ENCODE peak calls at places on chromosomes 5 and 9, in six cellular contexts. S is pancreas, X is tibial nerve, W is AG04450, F is lower leg skin, P is thyroid gland. G is an unnamed sample.

GRCh38 chr9:90300901-90301688 is 341.5 kb downstream of the DIRAS2 start:
- DNase-seq in S (no peak), X (no peak), W (peak; percentile 70), F (peak; percentile 17), P (no peak), G (peak; percentile 36)

GRCh38 chr9:7479300-7479699 is 320.3 kb downstream of the DMAC1 start:
- DNase-seq in S (no peak), X (no peak), W (no peak), F (no peak), P (no peak), G (no peak)

GRCh38 chr9:114503009-114503408 is 2.3 kb downstream of the WHRN start:
- DNase-seq in S (no peak), X (no peak), W (no peak), F (no peak), P (peak; percentile 74), G (no peak)

GRCh38 chr5:59390074-59390659 is 503.4 kb downstream of the PDE4D start:
- DNase-seq in S (no peak), X (peak; percentile 58), W (no peak), F (no peak), P (no peak), G (peak; percentile 32)

GRCh38 chr5:40680741-40681350 is 1.1 kb downstream of the PTGER4 start:
- DNase-seq in S (peak; percentile 72), X (peak; percentile 30), W (no peak), F (no peak), P (no peak), G (peak; percentile 60)

GRCh38 chr5:34486808-34487201 is 169.3 kb upstream of the RAI14 start:
- DNase-seq in S (no peak), X (no peak), W (no peak), F (no peak), P (no peak), G (no peak)

GRCh38 chr9:27431573-27431972 is 92.5 kb upstream of the IFNK start:
- DNase-seq in S (no peak), X (no peak), W (no peak), F (peak; percentile 35), P (no peak), G (no peak)

GRCh38 chr5:20680718-20681302 is 692.8 kb upstream of the CDH18 start:
- DNase-seq in S (no peak), X (no peak), W (no peak), F (no peak), P (no peak), G (no peak)

GRCh38 chr9:88011005-88011766 is 36.9 kb upstream of the CDK20 start:
- DNase-seq in S (no peak), X (no peak), W (no peak), F (no peak), P (no peak), G (no peak)

DNA sequence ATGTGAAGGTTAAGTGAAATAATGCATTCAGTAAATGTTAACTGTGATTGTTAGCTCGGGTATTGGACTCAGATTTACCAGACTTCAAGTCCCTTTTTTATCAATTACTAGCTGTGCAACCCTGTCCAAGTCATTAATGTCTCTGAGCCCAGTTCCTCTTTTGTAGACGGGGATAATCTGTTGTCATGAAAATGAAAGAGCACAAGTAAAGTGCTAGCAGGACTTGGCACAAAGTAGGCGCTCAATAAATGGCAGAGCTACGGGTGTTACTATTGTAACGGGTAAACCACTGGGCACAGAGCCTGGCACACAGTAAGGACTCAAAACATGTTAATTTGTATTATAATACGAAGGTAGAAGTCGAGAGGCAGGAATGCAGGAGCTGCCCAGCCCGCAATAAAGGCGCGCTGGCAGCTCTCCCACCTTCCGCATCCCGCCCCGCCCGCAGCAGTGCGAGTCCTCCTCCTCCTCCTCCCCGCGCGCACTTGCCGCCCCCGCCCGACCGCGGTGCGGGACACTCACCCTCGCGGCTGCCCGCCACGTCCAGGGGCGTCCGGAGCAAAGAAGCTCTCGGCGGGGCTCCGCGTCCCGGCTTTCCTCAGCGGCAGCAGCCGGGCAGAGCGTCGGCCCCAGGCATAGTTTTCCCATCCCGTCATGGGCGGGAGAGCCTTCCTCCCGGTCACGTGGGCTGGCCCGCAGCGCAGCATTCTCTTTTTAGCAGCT is at the start of gene C1QTNF2:
- DNase-seq in S (peak; percentile 69), X (no peak), W (peak; percentile 48), F (peak; percentile 33), P (peak; percentile 48), G (peak; percentile 73)
- H3K4me3 ChIP-seq in S (peak within 1 kb of the TSS; percentile 54), X (peak within 1 kb of the TSS; percentile 69), W (peak within 1 kb of the TSS; percentile 65), F (peak within 1 kb of the TSS; percentile 46), P (peak within 1 kb of the TSS; percentile 19), G (peak within 1 kb of the TSS; percentile 45)

GRCh38 chr5:55600536-55601208 is 65.9 kb upstream of the PLPP1 start:
- DNase-seq in S (no peak), X (no peak), W (no peak), F (no peak), P (no peak), G (peak; percentile 38)
- H3K4me3 ChIP-seq in S (no peak overlapping the region), X (no peak overlapping the region), W (no peak overlapping the region), F (no peak overlapping the region), P (no peak overlapping the region), G (no peak overlapping the region)

DNA sequence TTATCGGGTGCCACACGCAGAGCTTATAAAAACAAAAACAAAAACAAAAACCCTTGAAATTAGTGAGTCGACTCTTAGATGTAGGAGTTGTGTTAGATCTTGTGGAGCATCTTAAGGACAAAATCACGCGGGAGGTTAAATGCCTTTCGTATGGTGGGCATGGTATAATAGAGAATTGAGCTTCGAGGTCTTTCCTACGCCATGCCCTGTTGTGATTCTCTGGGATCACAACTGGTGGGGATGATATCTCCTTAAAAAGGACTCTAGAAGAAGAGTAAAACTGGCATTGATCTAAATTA is 773 bp upstream of the ELL2 start:
- DNase-seq in S (no peak), X (no peak), W (no peak), F (no peak), P (no peak), G (no peak)
- H3K4me3 ChIP-seq in S (peak overlapping the region; percentile 80), X (peak overlapping the region; percentile 74), W (peak overlapping the region; percentile 100), F (peak overlapping the region; percentile 86), P (peak overlapping the region; percentile 37), G (peak overlapping the region; percentile 88)

GRCh38 chr5:14208071-14209021 is 65.2 kb downstream of the TRIO start:
- DNase-seq in S (no peak), X (no peak), W (peak; percentile 80), F (no peak), P (no peak), G (peak; percentile 73)
- H3K4me3 ChIP-seq in S (no peak overlapping the region), X (no peak overlapping the region), W (peak overlapping the region; percentile 8), F (no peak overlapping the region), P (no peak overlapping the region), G (no peak overlapping the region)

GRCh38 chr9:137613259-137613658 is 5.5 kb upstream of the EHMT1 start:
- DNase-seq in S (peak; percentile 57), X (no peak), W (no peak), F (no peak), P (no peak), G (no peak)

GRCh38 chr9:137612741-137613142 is 6.1 kb upstream of the EHMT1 start:
- DNase-seq in S (peak; percentile 57), X (no peak), W (no peak), F (no peak), P (no peak), G (no peak)

GRCh38 chr9:137613738-137614523 is 4.9 kb upstream of the EHMT1 start:
- DNase-seq in S (no peak), X (no peak), W (no peak), F (no peak), P (no peak), G (no peak)

GRCh38 chr9:137610944-137611343 is 5.5 kb downstream of the ARRDC1 start:
- DNase-seq in S (no peak), X (no peak), W (no peak), F (no peak), P (no peak), G (no peak)

DNA sequence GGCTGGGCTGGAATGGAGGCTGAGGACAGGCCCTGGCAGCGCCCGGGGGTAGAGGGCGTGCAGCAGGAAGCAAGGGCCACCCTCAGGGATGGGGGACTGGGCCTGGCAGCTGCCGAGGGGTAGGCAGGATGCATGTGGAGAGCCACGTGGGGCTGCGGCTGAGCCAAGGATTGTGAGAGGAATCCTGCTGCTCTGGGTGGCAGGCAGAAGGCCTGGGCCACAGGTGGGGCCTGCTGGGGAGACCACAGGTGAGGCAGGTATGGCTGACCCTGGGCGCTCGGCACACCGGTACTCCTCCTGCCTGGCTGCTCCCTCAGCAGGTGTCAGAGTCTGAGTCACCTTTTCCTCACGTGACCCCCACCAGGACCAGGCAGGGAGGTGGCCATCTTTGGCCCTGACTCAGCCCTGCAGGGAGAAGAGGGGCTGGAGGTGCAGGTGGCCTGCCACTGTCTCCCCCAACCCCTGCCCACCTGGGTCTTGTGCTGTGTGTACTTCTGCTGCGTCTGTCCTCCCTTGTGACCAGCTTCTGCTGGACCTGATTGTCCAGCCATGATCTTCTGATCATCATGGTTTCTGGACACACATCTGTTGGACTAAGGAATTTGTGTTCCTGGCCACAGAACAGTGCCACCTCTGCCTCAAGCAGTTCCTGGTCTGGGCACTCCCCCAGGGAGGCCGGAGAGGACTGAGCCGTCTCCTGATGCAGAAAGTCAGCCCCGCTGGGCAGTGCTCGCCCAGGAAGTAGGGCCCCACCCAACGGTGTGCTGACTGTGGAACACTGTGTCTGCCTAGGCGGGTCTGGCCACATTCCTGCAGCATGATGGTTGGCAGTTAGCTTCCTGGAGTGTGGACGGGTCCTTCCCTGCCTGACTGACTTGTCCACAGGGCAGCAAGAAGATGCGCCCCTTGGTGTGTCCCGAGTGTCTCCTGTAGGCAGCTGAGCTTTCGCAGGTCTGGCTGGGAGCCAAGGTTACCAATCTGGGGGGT is 6.4 kb downstream of the ARRDC1 start:
- DNase-seq in S (peak; percentile 75), X (no peak), W (peak; percentile 29), F (peak; percentile 87), P (peak; percentile 95), G (peak; percentile 94)
- H3K4me3 ChIP-seq in S (peak overlapping the region; percentile 14), X (no peak overlapping the region), W (no peak overlapping the region), F (no peak overlapping the region), P (no peak overlapping the region), G (peak overlapping the region; percentile 13)

G was measured in colonic mucosa.